ENCODE peak calls at places on chromosomes 1 and 21, in four cellular contexts. J is psoas muscle, M is GM10248, L is choroid plexus epithelial cell. E is an unnamed sample.

GRCh38 chr1:235532350-235532749 is 28.1 kb upstream of the B3GALNT2 start:
- DNase-seq in J (no peak), M (no peak), L (peak), E (no peak)

GRCh38 chr1:15989776-15990175 is 13.9 kb upstream of the ZBTB17 start:
- DNase-seq in J (no peak), M (no peak), L (no peak), E (no peak)

GRCh38 chr1:43493661-43494450 is 36.8 kb upstream of the PTPRF start:
- DNase-seq in J (no peak), M (no peak), L (peak), E (no peak)

GRCh38 chr1:199551967-199552565 is 475.4 kb upstream of the NR5A2 start:
- DNase-seq in J (no peak), M (peak), L (peak), E (peak)

GRCh38 chr1:5053744-5054143 is 399.3 kb downstream of the AJAP1 start:
- DNase-seq in J (no peak), M (no peak), L (no peak), E (no peak)

GRCh38 chr1:26984291-26984690 is 9.2 kb upstream of the TRNP1 start:
- DNase-seq in J (no peak), M (no peak), L (no peak), E (no peak)

GRCh38 chr1:2559509-2560298 is 3.5 kb downstream of the TNFRSF14 start:
- DNase-seq in J (no peak), M (no peak), L (no peak), E (no peak)

GRCh38 chr1:77378723-77379533 is 97.1 kb downstream of the AK5 start:
- DNase-seq in J (no peak), M (no peak), L (peak), E (no peak)

GRCh38 chr1:166032901-166033371 is 133.9 kb downstream of the FAM78B start:
- DNase-seq in J (peak), M (no peak), L (no peak), E (no peak)

GRCh38 chr1:178352790-178353416 is 143.9 kb downstream of the CLEC20A start:
- DNase-seq in J (no peak), M (no peak), L (no peak), E (no peak)

GRCh38 chr1:152621993-152622392 is 910 bp downstream of the LCE3A start:
- DNase-seq in J (no peak), M (no peak), L (no peak), E (no peak)

GRCh38 chr1:21184266-21184665 is 7.6 kb upstream of the EIF4G3 start:
- DNase-seq in J (no peak), M (no peak), L (no peak), E (no peak)

GRCh38 chr1:156489166-156489934 is 11.2 kb downstream of the MEF2D start:
- DNase-seq in J (peak), M (no peak), L (no peak), E (no peak)

GRCh38 chr1:109823543-109824348 is 60.0 kb upstream of the EPS8L3 start:
- DNase-seq in J (peak), M (peak), L (no peak), E (no peak)

GRCh38 chr21:28750565-28750964 is 242.1 kb downstream of the LTN1 start:
- DNase-seq in J (no peak), M (no peak), L (no peak), E (no peak)

GRCh38 chr1:85584923-85585322 is 4.4 kb downstream of the CCN1 start:
- DNase-seq in J (no peak), M (no peak), L (peak), E (no peak)

GRCh38 chr1:46528297-46528955 is 23.0 kb downstream of the KNCN start:
- DNase-seq in J (no peak), M (no peak), L (peak), E (no peak)

GRCh38 chr1:177940682-177941081 is 29.2 kb downstream of the SEC16B start:
- DNase-seq in J (no peak), M (no peak), L (no peak), E (no peak)

GRCh38 chr21:31293986-31294385 is 50.1 kb downstream of the TIAM1 start:
- DNase-seq in J (no peak), M (no peak), L (peak), E (no peak)

GRCh38 chr1:211579434-211580302 is 707 bp upstream of the SLC30A1 start:
- DNase-seq in J (no peak), M (no peak), L (no peak), E (no peak)

GRCh38 chr1:51296379-51297357 is 33.7 kb downstream of the TTC39A start:
- DNase-seq in J (peak), M (peak), L (peak), E (peak)

GRCh38 chr1:50977575-50978143 is 7.6 kb downstream of the CDKN2C start:
- DNase-seq in J (peak), M (peak), L (peak), E (peak)

GRCh38 chr1:4086085-4086850 is 186.2 kb upstream of the C1orf174 start:
- DNase-seq in J (no peak), M (no peak), L (no peak), E (no peak)

GRCh38 chr1:207959141-207959825 is 48.4 kb upstream of the CD34 start:
- DNase-seq in J (peak), M (peak), L (peak), E (peak)

GRCh38 chr1:92329356-92330129 is 30.7 kb downstream of the RPAP2 start:
- DNase-seq in J (no peak), M (no peak), L (peak), E (no peak)

GRCh38 chr1:192702212-192702993 is 66.5 kb downstream of the RGS13 start:
- DNase-seq in J (no peak), M (no peak), L (peak), E (no peak)

GRCh38 chr21:26845066-26845749 is at the start of gene ADAMTS1:
- DNase-seq in J (peak), M (no peak), L (peak), E (peak)

GRCh38 chr1:77230051-77230450 is 10.8 kb upstream of the PIGK start:
- DNase-seq in J (no peak), M (no peak), L (no peak), E (no peak)

GRCh38 chr1:101371259-101371658 is 134.4 kb downstream of the S1PR1 start:
- DNase-seq in J (no peak), M (peak), L (peak), E (peak)

GRCh38 chr1:178819123-178819522 is 51.8 kb downstream of the ANGPTL1 start:
- DNase-seq in J (no peak), M (no peak), L (no peak), E (no peak)

GRCh38 chr1:236240690-236241089 is 41.1 kb downstream of the ERO1B start:
- DNase-seq in J (no peak), M (no peak), L (no peak), E (no peak)

GRCh38 chr1:110034451-110035235 is at the start of gene STRIP1:
- DNase-seq in J (peak), M (peak), L (peak), E (peak)

GRCh38 chr1:173423326-173423725 is 53.8 kb upstream of the PRDX6 start:
- DNase-seq in J (no peak), M (no peak), L (no peak), E (no peak)

GRCh38 chr1:187091666-187092065 is 262.9 kb downstream of the PLA2G4A start:
- DNase-seq in J (no peak), M (no peak), L (peak), E (no peak)

GRCh38 chr1:5978452-5978851 is 13.8 kb downstream of the NPHP4 start:
- DNase-seq in J (peak), M (no peak), L (no peak), E (no peak)

GRCh38 chr1:245160976-245161375 is 6.2 kb downstream of the KIF26B start:
- DNase-seq in J (no peak), M (no peak), L (no peak), E (no peak)

DNA sequence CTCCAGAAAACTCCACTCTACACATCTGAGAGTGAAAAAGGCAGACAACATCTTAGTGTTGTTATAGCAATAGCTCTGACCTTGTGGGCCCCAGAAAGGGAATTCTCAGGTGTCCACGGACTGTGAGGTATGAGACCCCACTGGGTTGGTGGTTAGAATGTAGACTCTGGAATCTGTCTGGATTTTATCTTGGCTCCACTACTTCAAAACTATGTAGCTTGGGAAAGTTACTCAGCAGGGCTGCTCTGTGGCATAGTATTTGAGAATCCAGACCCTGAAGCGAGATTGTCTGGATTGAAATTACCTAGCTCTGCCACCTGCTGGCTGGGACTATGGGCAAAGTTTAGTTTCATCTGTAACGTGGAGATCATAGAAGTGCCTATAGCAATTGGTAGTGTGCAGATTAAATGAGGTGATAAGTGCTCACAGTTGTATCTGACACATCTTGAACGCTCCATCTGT is 25.8 kb downstream of the PRDM2 start:
- DNase-seq in J (no peak), M (peak), L (peak), E (no peak)
- TF ChIP-seq CTCF in J (no peak), M (peak), L (peak), E (peak)

DNA sequence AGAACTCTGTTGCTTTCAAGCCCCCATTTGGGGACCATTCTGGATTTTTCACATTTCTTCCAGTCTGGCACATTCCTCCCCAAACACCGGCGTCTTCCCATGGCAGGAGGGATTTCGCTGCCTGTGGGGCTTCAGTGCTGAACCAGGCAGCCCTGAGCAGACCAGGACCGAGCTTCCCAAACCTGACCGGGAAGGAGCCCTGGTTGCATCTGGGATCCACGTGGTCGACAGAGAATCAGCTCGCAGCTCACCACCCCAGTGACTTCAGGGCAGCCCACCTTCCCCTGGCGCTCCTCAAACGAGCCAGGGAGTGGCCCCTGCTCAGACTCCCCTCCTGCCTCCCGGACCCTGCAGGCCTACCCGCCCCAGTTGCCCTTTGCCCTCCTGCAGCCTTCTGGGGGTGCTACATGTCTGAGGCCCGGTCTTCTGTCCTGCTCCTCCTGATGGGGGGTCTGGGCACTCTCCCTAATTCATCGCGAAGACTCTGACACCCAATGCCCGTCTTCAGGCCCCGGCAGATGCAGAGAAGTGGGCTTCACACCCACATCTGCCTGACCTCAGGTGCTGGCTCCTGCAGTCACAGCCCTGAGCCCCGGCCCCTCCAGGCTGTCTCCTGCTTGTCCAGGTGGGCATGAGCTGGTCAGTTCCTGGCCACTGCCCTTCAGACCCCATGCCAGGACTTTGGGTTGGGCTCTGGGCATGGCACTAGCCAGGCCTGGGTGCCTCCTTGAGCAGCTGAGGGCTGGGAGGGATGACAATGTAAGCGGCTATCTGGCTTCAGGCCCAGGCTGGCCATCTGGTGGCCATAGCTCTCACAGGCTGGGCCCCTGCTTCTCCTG is 26.2 kb upstream of the PRSS38 start:
- DNase-seq in J (no peak), M (no peak), L (peak), E (peak)
- TF ChIP-seq CTCF in J (peak), M (no peak), L (peak), E (no peak)

GRCh38 chr1:14828665-14829064 is 230.2 kb downstream of the KAZN start:
- DNase-seq in J (no peak), M (no peak), L (no peak), E (no peak)
- TF ChIP-seq CTCF in J (no peak), M (no peak), L (no peak), E (no peak)

GRCh38 chr1:41876533-41877445 is 41.9 kb downstream of the HIVEP3 start:
- DNase-seq in J (no peak), M (peak), L (peak), E (no peak)

GRCh38 chr1:41880261-41880660 is 38.5 kb downstream of the HIVEP3 start:
- DNase-seq in J (no peak), M (no peak), L (peak), E (no peak)

GRCh38 chr1:41880951-41881885 is 37.5 kb downstream of the HIVEP3 start:
- DNase-seq in J (no peak), M (no peak), L (no peak), E (no peak)

GRCh38 chr1:41878911-41879310 is 39.8 kb downstream of the HIVEP3 start:
- DNase-seq in J (no peak), M (no peak), L (no peak), E (no peak)

GRCh38 chr1:41878495-41878894 is 40.2 kb downstream of the HIVEP3 start:
- DNase-seq in J (no peak), M (no peak), L (no peak), E (no peak)
- TF ChIP-seq CTCF in J (no peak), M (no peak), L (no peak), E (no peak)

DNA sequence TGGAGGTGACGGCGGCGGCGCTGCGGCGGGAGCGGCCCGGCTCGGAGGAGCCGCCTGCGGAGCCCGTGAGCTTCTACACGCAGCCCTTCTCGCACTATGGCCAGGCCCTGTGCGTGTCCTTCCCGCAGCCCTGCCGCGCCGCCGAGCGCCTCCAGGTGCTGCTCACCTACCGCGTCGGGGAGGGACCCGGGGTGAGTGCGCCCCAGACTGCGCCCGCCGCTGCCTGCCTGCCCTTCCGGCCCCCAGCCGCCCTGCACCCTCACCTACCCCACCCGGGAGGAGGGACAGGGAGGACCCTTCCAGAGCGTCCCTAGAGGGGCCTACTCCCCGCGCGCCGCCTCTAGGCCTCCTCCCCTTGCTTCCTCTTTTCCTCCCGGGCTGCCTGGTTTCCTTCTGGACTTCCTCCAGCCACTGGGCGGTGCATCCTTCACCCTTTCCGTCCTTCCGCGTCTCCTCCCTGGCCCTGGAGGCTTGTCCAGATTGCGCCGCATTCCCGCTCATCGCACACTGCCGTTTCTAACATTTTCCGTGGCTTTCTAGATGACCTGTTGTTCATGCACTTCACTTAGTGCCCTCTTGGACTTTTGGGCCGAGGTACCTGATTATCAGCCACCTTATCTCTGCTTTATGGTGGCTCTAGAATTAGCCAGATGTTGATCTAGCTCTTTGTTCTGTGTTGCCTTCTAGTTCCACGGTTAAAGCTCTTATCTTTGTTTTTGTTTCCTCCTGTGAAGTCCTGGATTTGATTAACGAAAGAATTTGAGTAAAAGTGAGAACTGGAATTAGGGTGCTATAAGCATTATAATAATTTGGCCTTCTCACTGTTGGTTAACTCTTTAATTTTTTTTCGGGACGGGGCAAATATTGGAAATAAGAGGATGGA is 716 bp downstream of the RNPEP start:
- DNase-seq in J (peak), M (peak), L (peak), E (peak)
- TF ChIP-seq CTCF in J (no peak), M (no peak), L (peak), E (no peak)

DNA sequence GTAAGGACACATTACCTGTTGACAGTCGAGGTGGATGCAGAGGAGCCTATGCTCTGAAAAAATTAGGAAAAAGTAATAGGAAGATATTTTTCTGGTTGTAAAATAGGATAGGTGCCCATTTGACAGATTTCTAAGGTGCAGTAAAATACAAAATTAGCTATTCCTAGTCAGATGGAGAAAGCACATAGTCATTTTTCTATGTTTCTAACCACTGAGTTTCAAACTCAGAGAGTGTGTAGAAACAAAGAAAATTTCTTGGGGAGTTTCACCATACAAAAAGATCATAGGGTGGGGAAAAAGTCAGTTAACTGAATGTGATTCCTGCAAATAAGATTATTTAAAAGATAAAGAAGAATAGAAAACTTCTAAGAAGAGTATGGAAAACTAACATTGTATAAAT is 666.9 kb downstream of the KCNT2 start:
- DNase-seq in J (no peak), M (no peak), L (no peak), E (no peak)
- TF ChIP-seq CTCF in J (no peak), M (no peak), L (no peak), E (no peak)

DNA sequence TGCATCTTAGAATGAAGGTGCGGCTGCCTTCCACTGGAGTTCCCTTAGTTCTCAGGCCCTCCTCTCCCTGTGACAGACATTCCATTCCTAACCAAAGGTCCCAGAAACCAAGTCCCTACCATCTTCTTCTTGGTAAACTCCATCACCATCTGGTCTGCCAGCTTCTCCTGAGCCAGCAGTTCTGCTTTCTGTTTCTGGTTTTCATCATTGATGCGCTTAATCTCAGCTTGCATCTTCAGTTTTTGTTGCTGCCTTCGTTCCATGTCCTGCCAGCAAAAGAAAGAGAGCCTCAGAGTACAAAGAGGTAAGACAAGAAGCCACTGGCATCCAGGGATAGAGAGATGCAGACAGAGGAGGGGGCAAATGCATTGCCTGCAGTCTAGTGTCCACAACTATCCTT is 18.0 kb upstream of the VSIG8 start:
- DNase-seq in J (no peak), M (no peak), L (peak), E (no peak)
- TF ChIP-seq CTCF in J (no peak), M (no peak), L (no peak), E (no peak)

GRCh38 chr21:18522181-18522771 is 118.7 kb upstream of the TMPRSS15 start:
- DNase-seq in J (no peak), M (no peak), L (peak), E (no peak)
- TF ChIP-seq CTCF in J (no peak), M (no peak), L (peak), E (no peak)

GRCh38 chr21:41817877-41818855 is 51.3 kb upstream of the RIPK4 start:
- DNase-seq in J (no peak), M (no peak), L (no peak), E (no peak)

GRCh38 chr21:41817228-41817627 is 50.4 kb upstream of the RIPK4 start:
- DNase-seq in J (no peak), M (peak), L (peak), E (peak)

GRCh38 chr21:41819236-41819855 is 52.5 kb upstream of the RIPK4 start:
- DNase-seq in J (no peak), M (no peak), L (no peak), E (no peak)

GRCh38 chr21:41815652-41816582 is 49.1 kb upstream of the RIPK4 start:
- DNase-seq in J (no peak), M (no peak), L (no peak), E (no peak)

GRCh38 chr21:41816583-41817165 is 49.8 kb upstream of the RIPK4 start:
- DNase-seq in J (no peak), M (peak), L (peak), E (peak)
- TF ChIP-seq CTCF in J (peak), M (peak), L (peak), E (peak)

E was measured in GM13977.